ENCODE peak calls at places on chromosomes 2 and 18, in seven cellular contexts. C is SJSA1, Q is cardiac muscle cell, K is endodermal cell, D is right cardiac atrium, R is mammary epithelial cell, P is Peyer's patch. G is an unnamed sample.

GRCh38 chr2:226781471-226781870 is 18.1 kb downstream of the IRS1 start:
- DNase-seq in C (no peak), Q (no peak), K (no peak), D (no peak), R (no peak), P (no peak), G (no peak)

GRCh38 chr2:8416172-8416571 is 265.7 kb upstream of the ID2 start:
- DNase-seq in C (no peak), Q (no peak), K (no peak), D (no peak), R (no peak), P (no peak), G (no peak)

GRCh38 chr2:160387558-160388262 is 105.9 kb downstream of the RBMS1 start:
- DNase-seq in C (peak), Q (peak), K (no peak), D (peak), R (peak), P (no peak), G (no peak)

GRCh38 chr2:120219291-120219690 is 3.9 kb downstream of the TMEM185B start:
- DNase-seq in C (no peak), Q (no peak), K (peak), D (no peak), R (no peak), P (peak), G (no peak)

GRCh38 chr2:240337028-240337427 is 98.4 kb upstream of the GPC1 start:
- DNase-seq in C (peak), Q (no peak), K (no peak), D (no peak), R (no peak), P (no peak), G (no peak)

GRCh38 chr2:69335291-69335690 is 51.7 kb downstream of the GFPT1 start:
- DNase-seq in C (no peak), Q (no peak), K (no peak), D (no peak), R (no peak), P (no peak), G (no peak)

GRCh38 chr2:191165190-191165643 is 14.4 kb upstream of the STAT4 start:
- DNase-seq in C (no peak), Q (peak), K (no peak), D (no peak), R (peak), P (no peak), G (no peak)

GRCh38 chr2:19786408-19787058 is 115.2 kb downstream of the TTC32 start:
- DNase-seq in C (peak), Q (no peak), K (peak), D (no peak), R (peak), P (no peak), G (no peak)

GRCh38 chr18:79954791-79955190 is 3.3 kb upstream of the SLC66A2 start:
- DNase-seq in C (no peak), Q (peak), K (peak), D (no peak), R (no peak), P (no peak), G (no peak)

GRCh38 chr2:197349699-197350098 is 39.1 kb upstream of the ANKRD44 start:
- DNase-seq in C (no peak), Q (no peak), K (peak), D (no peak), R (no peak), P (no peak), G (no peak)

GRCh38 chr2:97732436-97733340 is 19.3 kb downstream of the ZAP70 start:
- DNase-seq in C (no peak), Q (no peak), K (no peak), D (no peak), R (no peak), P (peak), G (no peak)

GRCh38 chr2:51158236-51158635 is 126.3 kb upstream of the NRXN1 start:
- DNase-seq in C (no peak), Q (no peak), K (no peak), D (no peak), R (no peak), P (no peak), G (no peak)

GRCh38 chr2:126849991-126850535 is 48.6 kb upstream of the TEX51 start:
- DNase-seq in C (peak), Q (no peak), K (no peak), D (no peak), R (no peak), P (no peak), G (no peak)

GRCh38 chr2:234267534-234267933 is 217.0 kb downstream of the SPP2 start:
- DNase-seq in C (no peak), Q (no peak), K (no peak), D (no peak), R (no peak), P (no peak), G (no peak)

GRCh38 chr2:43759195-43759594 is 14.6 kb upstream of the DYNC2LI1 start:
- DNase-seq in C (no peak), Q (no peak), K (no peak), D (no peak), R (peak), P (no peak), G (peak)

GRCh38 chr2:188422726-188423125 is 131.1 kb downstream of the GULP1 start:
- DNase-seq in C (no peak), Q (peak), K (no peak), D (no peak), R (no peak), P (no peak), G (no peak)

GRCh38 chr2:175631247-175631628 is 370.8 kb downstream of the LNPK start:
- DNase-seq in C (no peak), Q (no peak), K (no peak), D (no peak), R (peak), P (no peak), G (peak)

GRCh38 chr18:42931501-42931900 is 184.0 kb downstream of the RIT2 start:
- DNase-seq in C (no peak), Q (no peak), K (no peak), D (no peak), R (no peak), P (no peak), G (no peak)

GRCh38 chr2:73285162-73285739 is 973 bp upstream of the FBXO41 start:
- DNase-seq in C (no peak), Q (no peak), K (no peak), D (peak), R (no peak), P (no peak), G (no peak)

GRCh38 chr2:177056540-177056939 is 156.1 kb upstream of the HNRNPA3 start:
- DNase-seq in C (no peak), Q (no peak), K (peak), D (no peak), R (no peak), P (no peak), G (no peak)

GRCh38 chr18:79396431-79397287 is 929 bp downstream of the NFATC1 start:
- DNase-seq in C (no peak), Q (peak), K (peak), D (peak), R (peak), P (peak), G (no peak)

GRCh38 chr2:212359425-212360067 is 179.1 kb downstream of the ERBB4 start:
- DNase-seq in C (no peak), Q (peak), K (no peak), D (no peak), R (no peak), P (no peak), G (no peak)
- H3K27ac ChIP-seq in C (no peak), Q (peak), K (peak), D (no peak), R (no peak), P (no peak), G (no peak)

GRCh38 chr2:65397122-65397521 is 35.3 kb downstream of the SPRED2 start:
- DNase-seq in C (no peak), Q (no peak), K (no peak), D (no peak), R (no peak), P (no peak), G (no peak)
- H3K27ac ChIP-seq in C (no peak), Q (peak), K (no peak), D (no peak), R (peak), P (no peak), G (peak)

GRCh38 chr2:428591-428990 is 140.7 kb upstream of the ALKAL2 start:
- DNase-seq in C (no peak), Q (no peak), K (no peak), D (no peak), R (no peak), P (no peak), G (no peak)

GRCh38 chr2:433216-433615 is 145.3 kb upstream of the ALKAL2 start:
- DNase-seq in C (no peak), Q (no peak), K (peak), D (no peak), R (no peak), P (no peak), G (no peak)

GRCh38 chr2:430280-431040 is 142.6 kb upstream of the ALKAL2 start:
- DNase-seq in C (no peak), Q (no peak), K (no peak), D (peak), R (no peak), P (no peak), G (no peak)

GRCh38 chr2:429142-429541 is 141.3 kb upstream of the ALKAL2 start:
- DNase-seq in C (no peak), Q (no peak), K (no peak), D (no peak), R (no peak), P (no peak), G (no peak)

GRCh38 chr2:429575-430254 is 141.8 kb upstream of the ALKAL2 start:
- DNase-seq in C (no peak), Q (no peak), K (no peak), D (peak), R (no peak), P (no peak), G (no peak)
- H3K27ac ChIP-seq in C (no peak), Q (no peak), K (no peak), D (no peak), R (no peak), P (no peak), G (no peak)

GRCh38 chr18:51514128-51514527 is 316.6 kb upstream of the MEX3C start:
- DNase-seq in C (no peak), Q (no peak), K (no peak), D (no peak), R (peak), P (no peak), G (peak)
- H3K27ac ChIP-seq in C (no peak), Q (no peak), K (no peak), D (no peak), R (peak), P (no peak), G (peak)

DNA sequence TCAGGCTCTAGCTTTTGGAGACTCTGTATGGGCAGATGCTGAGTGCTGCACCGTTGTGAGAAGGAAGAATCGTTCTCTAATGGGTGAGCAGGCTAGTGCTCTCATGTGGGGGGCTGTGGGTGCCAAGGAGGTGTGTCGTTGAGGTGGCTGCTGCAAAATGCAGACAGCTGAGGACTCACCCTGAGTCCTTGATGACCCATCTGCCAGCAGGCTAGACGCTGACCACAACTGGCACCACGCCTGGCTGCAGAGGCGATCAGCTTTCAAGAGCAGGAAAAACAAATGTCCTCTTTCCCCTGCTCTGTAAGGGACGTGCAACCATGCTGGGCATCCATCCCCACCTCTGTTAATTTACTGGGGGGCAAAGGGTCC is 48.2 kb downstream of the HAUS1 start:
- DNase-seq in C (peak), Q (no peak), K (no peak), D (peak), R (peak), P (no peak), G (peak)
- H3K27ac ChIP-seq in C (peak), Q (no peak), K (no peak), D (peak), R (peak), P (no peak), G (peak)

G was measured in epithelial cell of prostate.